ENCODE peak calls at places on chromosomes 4 and X, in eight cellular contexts. One of them, this sample, is unnamed.

GRCh38 chr4:88866862-88867550 is 169.4 kb upstream of the NAP1L5 start:
- DNase-seq in omental fat pad: no peak
- DNase-seq in astrocyte of the cerebellum: no peak
- DNase-seq in activated CD8-positive, alpha-beta memory T cell treated with anti-CD3 and anti-CD28 coated beads, Interleukin-2, amount 50 U/mL, for 48 hours: no peak
- DNase-seq in stimulated activated CD4-positive, alpha-beta T cell treated with anti-CD3 and anti-CD28 coated beads, Interleukin-1b, Interleukin-23, amount 100 ng/mL, for 24 hours: no peak
- DNase-seq in NCI-H187: peak
- DNase-seq in MG63: no peak
- DNase-seq in sciatic nerve: no peak
- DNase-seq in this sample: no peak

GRCh38 chrX:139784788-139785187 is 76.8 kb upstream of the MCF2 start:
- DNase-seq in omental fat pad: no peak
- DNase-seq in astrocyte of the cerebellum: no peak
- DNase-seq in activated CD8-positive, alpha-beta memory T cell treated with anti-CD3 and anti-CD28 coated beads, Interleukin-2, amount 50 U/mL, for 48 hours: no peak
- DNase-seq in stimulated activated CD4-positive, alpha-beta T cell treated with anti-CD3 and anti-CD28 coated beads, Interleukin-1b, Interleukin-23, amount 100 ng/mL, for 24 hours: no peak
- DNase-seq in NCI-H187: no peak
- DNase-seq in MG63: no peak
- DNase-seq in sciatic nerve: no peak
- DNase-seq in this sample: no peak

GRCh38 chr4:112145820-112146813 is 863 bp downstream of the FAM241A start:
- DNase-seq in omental fat pad: no peak
- DNase-seq in astrocyte of the cerebellum: no peak
- DNase-seq in activated CD8-positive, alpha-beta memory T cell treated with anti-CD3 and anti-CD28 coated beads, Interleukin-2, amount 50 U/mL, for 48 hours: peak
- DNase-seq in stimulated activated CD4-positive, alpha-beta T cell treated with anti-CD3 and anti-CD28 coated beads, Interleukin-1b, Interleukin-23, amount 100 ng/mL, for 24 hours: peak
- DNase-seq in NCI-H187: no peak
- DNase-seq in MG63: peak
- DNase-seq in sciatic nerve: peak
- DNase-seq in this sample: no peak

GRCh38 chr4:43089730-43090129 is 197.2 kb downstream of the GRXCR1 start:
- DNase-seq in omental fat pad: no peak
- DNase-seq in astrocyte of the cerebellum: peak
- DNase-seq in activated CD8-positive, alpha-beta memory T cell treated with anti-CD3 and anti-CD28 coated beads, Interleukin-2, amount 50 U/mL, for 48 hours: no peak
- DNase-seq in stimulated activated CD4-positive, alpha-beta T cell treated with anti-CD3 and anti-CD28 coated beads, Interleukin-1b, Interleukin-23, amount 100 ng/mL, for 24 hours: no peak
- DNase-seq in NCI-H187: no peak
- DNase-seq in MG63: peak
- DNase-seq in sciatic nerve: no peak
- DNase-seq in this sample: no peak

GRCh38 chr4:127788517-127788916 is 6.4 kb downstream of the HSPA4L start:
- DNase-seq in omental fat pad: no peak
- DNase-seq in astrocyte of the cerebellum: no peak
- DNase-seq in activated CD8-positive, alpha-beta memory T cell treated with anti-CD3 and anti-CD28 coated beads, Interleukin-2, amount 50 U/mL, for 48 hours: no peak
- DNase-seq in stimulated activated CD4-positive, alpha-beta T cell treated with anti-CD3 and anti-CD28 coated beads, Interleukin-1b, Interleukin-23, amount 100 ng/mL, for 24 hours: no peak
- DNase-seq in NCI-H187: no peak
- DNase-seq in MG63: no peak
- DNase-seq in sciatic nerve: no peak
- DNase-seq in this sample: peak

GRCh38 chr4:55503164-55503563 is 43.5 kb downstream of the CLOCK start:
- DNase-seq in omental fat pad: no peak
- DNase-seq in astrocyte of the cerebellum: no peak
- DNase-seq in activated CD8-positive, alpha-beta memory T cell treated with anti-CD3 and anti-CD28 coated beads, Interleukin-2, amount 50 U/mL, for 48 hours: no peak
- DNase-seq in stimulated activated CD4-positive, alpha-beta T cell treated with anti-CD3 and anti-CD28 coated beads, Interleukin-1b, Interleukin-23, amount 100 ng/mL, for 24 hours: no peak
- DNase-seq in NCI-H187: no peak
- DNase-seq in MG63: no peak
- DNase-seq in sciatic nerve: no peak
- DNase-seq in this sample: no peak

GRCh38 chr4:77692847-77693432 is 87.3 kb downstream of the CXCL13 start:
- DNase-seq in omental fat pad: no peak
- DNase-seq in astrocyte of the cerebellum: no peak
- DNase-seq in activated CD8-positive, alpha-beta memory T cell treated with anti-CD3 and anti-CD28 coated beads, Interleukin-2, amount 50 U/mL, for 48 hours: no peak
- DNase-seq in stimulated activated CD4-positive, alpha-beta T cell treated with anti-CD3 and anti-CD28 coated beads, Interleukin-1b, Interleukin-23, amount 100 ng/mL, for 24 hours: no peak
- DNase-seq in NCI-H187: no peak
- DNase-seq in MG63: no peak
- DNase-seq in sciatic nerve: no peak
- DNase-seq in this sample: no peak

GRCh38 chr4:52843958-52844357 is 18.2 kb upstream of the RASL11B start:
- DNase-seq in omental fat pad: no peak
- DNase-seq in astrocyte of the cerebellum: no peak
- DNase-seq in activated CD8-positive, alpha-beta memory T cell treated with anti-CD3 and anti-CD28 coated beads, Interleukin-2, amount 50 U/mL, for 48 hours: no peak
- DNase-seq in stimulated activated CD4-positive, alpha-beta T cell treated with anti-CD3 and anti-CD28 coated beads, Interleukin-1b, Interleukin-23, amount 100 ng/mL, for 24 hours: no peak
- DNase-seq in NCI-H187: no peak
- DNase-seq in MG63: no peak
- DNase-seq in sciatic nerve: no peak
- DNase-seq in this sample: no peak

GRCh38 chrX:130167040-130167439 is 1.4 kb upstream of the AIFM1 start:
- DNase-seq in omental fat pad: no peak
- DNase-seq in astrocyte of the cerebellum: no peak
- DNase-seq in activated CD8-positive, alpha-beta memory T cell treated with anti-CD3 and anti-CD28 coated beads, Interleukin-2, amount 50 U/mL, for 48 hours: no peak
- DNase-seq in stimulated activated CD4-positive, alpha-beta T cell treated with anti-CD3 and anti-CD28 coated beads, Interleukin-1b, Interleukin-23, amount 100 ng/mL, for 24 hours: no peak
- DNase-seq in NCI-H187: no peak
- DNase-seq in MG63: no peak
- DNase-seq in sciatic nerve: no peak
- DNase-seq in this sample: no peak

GRCh38 chr4:57344296-57344695 is 234.1 kb upstream of the IGFBP7 start:
- DNase-seq in omental fat pad: no peak
- DNase-seq in astrocyte of the cerebellum: no peak
- DNase-seq in activated CD8-positive, alpha-beta memory T cell treated with anti-CD3 and anti-CD28 coated beads, Interleukin-2, amount 50 U/mL, for 48 hours: no peak
- DNase-seq in stimulated activated CD4-positive, alpha-beta T cell treated with anti-CD3 and anti-CD28 coated beads, Interleukin-1b, Interleukin-23, amount 100 ng/mL, for 24 hours: no peak
- DNase-seq in NCI-H187: no peak
- DNase-seq in MG63: no peak
- DNase-seq in sciatic nerve: no peak
- DNase-seq in this sample: no peak

GRCh38 chr4:163988391-163988790 is 493.9 kb downstream of the TMA16 start:
- DNase-seq in omental fat pad: no peak
- DNase-seq in astrocyte of the cerebellum: no peak
- DNase-seq in activated CD8-positive, alpha-beta memory T cell treated with anti-CD3 and anti-CD28 coated beads, Interleukin-2, amount 50 U/mL, for 48 hours: no peak
- DNase-seq in stimulated activated CD4-positive, alpha-beta T cell treated with anti-CD3 and anti-CD28 coated beads, Interleukin-1b, Interleukin-23, amount 100 ng/mL, for 24 hours: no peak
- DNase-seq in NCI-H187: no peak
- DNase-seq in MG63: peak
- DNase-seq in sciatic nerve: no peak
- DNase-seq in this sample: no peak

GRCh38 chr4:2049811-2050210 is 9.3 kb upstream of the NAT8L start:
- DNase-seq in omental fat pad: no peak
- DNase-seq in astrocyte of the cerebellum: no peak
- DNase-seq in activated CD8-positive, alpha-beta memory T cell treated with anti-CD3 and anti-CD28 coated beads, Interleukin-2, amount 50 U/mL, for 48 hours: no peak
- DNase-seq in stimulated activated CD4-positive, alpha-beta T cell treated with anti-CD3 and anti-CD28 coated beads, Interleukin-1b, Interleukin-23, amount 100 ng/mL, for 24 hours: no peak
- DNase-seq in NCI-H187: no peak
- DNase-seq in MG63: no peak
- DNase-seq in sciatic nerve: peak
- DNase-seq in this sample: no peak

GRCh38 chr4:158936238-158936637 is 166.6 kb upstream of the RAPGEF2 start:
- DNase-seq in omental fat pad: no peak
- DNase-seq in astrocyte of the cerebellum: no peak
- DNase-seq in activated CD8-positive, alpha-beta memory T cell treated with anti-CD3 and anti-CD28 coated beads, Interleukin-2, amount 50 U/mL, for 48 hours: no peak
- DNase-seq in stimulated activated CD4-positive, alpha-beta T cell treated with anti-CD3 and anti-CD28 coated beads, Interleukin-1b, Interleukin-23, amount 100 ng/mL, for 24 hours: no peak
- DNase-seq in NCI-H187: no peak
- DNase-seq in MG63: no peak
- DNase-seq in sciatic nerve: no peak
- DNase-seq in this sample: no peak

GRCh38 chr4:15719506-15719905 is 16.6 kb downstream of the BST1 start:
- DNase-seq in omental fat pad: no peak
- DNase-seq in astrocyte of the cerebellum: no peak
- DNase-seq in activated CD8-positive, alpha-beta memory T cell treated with anti-CD3 and anti-CD28 coated beads, Interleukin-2, amount 50 U/mL, for 48 hours: no peak
- DNase-seq in stimulated activated CD4-positive, alpha-beta T cell treated with anti-CD3 and anti-CD28 coated beads, Interleukin-1b, Interleukin-23, amount 100 ng/mL, for 24 hours: no peak
- DNase-seq in NCI-H187: no peak
- DNase-seq in MG63: no peak
- DNase-seq in sciatic nerve: no peak
- DNase-seq in this sample: no peak

GRCh38 chr4:109041463-109041862 is 261.0 kb downstream of the COL25A1 start:
- DNase-seq in omental fat pad: no peak
- DNase-seq in astrocyte of the cerebellum: peak
- DNase-seq in activated CD8-positive, alpha-beta memory T cell treated with anti-CD3 and anti-CD28 coated beads, Interleukin-2, amount 50 U/mL, for 48 hours: no peak
- DNase-seq in stimulated activated CD4-positive, alpha-beta T cell treated with anti-CD3 and anti-CD28 coated beads, Interleukin-1b, Interleukin-23, amount 100 ng/mL, for 24 hours: no peak
- DNase-seq in NCI-H187: no peak
- DNase-seq in MG63: no peak
- DNase-seq in sciatic nerve: no peak
- DNase-seq in this sample: no peak

GRCh38 chr4:74623041-74623440 is 171.3 kb downstream of the BTC start:
- DNase-seq in omental fat pad: no peak
- DNase-seq in astrocyte of the cerebellum: peak
- DNase-seq in activated CD8-positive, alpha-beta memory T cell treated with anti-CD3 and anti-CD28 coated beads, Interleukin-2, amount 50 U/mL, for 48 hours: no peak
- DNase-seq in stimulated activated CD4-positive, alpha-beta T cell treated with anti-CD3 and anti-CD28 coated beads, Interleukin-1b, Interleukin-23, amount 100 ng/mL, for 24 hours: no peak
- DNase-seq in NCI-H187: peak
- DNase-seq in MG63: no peak
- DNase-seq in sciatic nerve: no peak
- DNase-seq in this sample: peak

GRCh38 chr4:108834787-108835384 is 72.0 kb upstream of the ETNPPL start:
- DNase-seq in omental fat pad: no peak
- DNase-seq in astrocyte of the cerebellum: peak
- DNase-seq in activated CD8-positive, alpha-beta memory T cell treated with anti-CD3 and anti-CD28 coated beads, Interleukin-2, amount 50 U/mL, for 48 hours: no peak
- DNase-seq in stimulated activated CD4-positive, alpha-beta T cell treated with anti-CD3 and anti-CD28 coated beads, Interleukin-1b, Interleukin-23, amount 100 ng/mL, for 24 hours: no peak
- DNase-seq in NCI-H187: no peak
- DNase-seq in MG63: no peak
- DNase-seq in sciatic nerve: no peak
- DNase-seq in this sample: peak

GRCh38 chrX:139559383-139560042 is 29.0 kb downstream of the F9 start:
- DNase-seq in omental fat pad: no peak
- DNase-seq in astrocyte of the cerebellum: peak
- DNase-seq in activated CD8-positive, alpha-beta memory T cell treated with anti-CD3 and anti-CD28 coated beads, Interleukin-2, amount 50 U/mL, for 48 hours: no peak
- DNase-seq in stimulated activated CD4-positive, alpha-beta T cell treated with anti-CD3 and anti-CD28 coated beads, Interleukin-1b, Interleukin-23, amount 100 ng/mL, for 24 hours: no peak
- DNase-seq in NCI-H187: no peak
- DNase-seq in MG63: no peak
- DNase-seq in sciatic nerve: no peak
- DNase-seq in this sample: peak

This sample was measured in HepG2.